ENCODE peak calls at places on chromosome 17, in eight cellular contexts. D is neural progenitor cell, B is coronary artery, Q is PC-9, O is Caco-2, F is left ventricle myocardium inferior, Z is lower leg skin, P is fibroblast of pulmonary artery. V is an unnamed sample.

GRCh38 chr17:79905832-79906231 is 66.6 kb upstream of the CBX4 start:
- DNase-seq in O (peak; percentile 83), Z (no peak), P (no peak), D (no peak), F (no peak), Q (peak; percentile 76), B (no peak), V (peak; percentile 18)

GRCh38 chr17:30091771-30092170 is 24.8 kb upstream of the NSRP1 start:
- DNase-seq in P (peak; percentile 81), Z (no peak), Q (no peak), O (no peak), B (no peak), D (no peak), F (no peak), V (peak; percentile 91)

GRCh38 chr17:19316756-19317358 is 45.7 kb downstream of the B9D1 start:
- DNase-seq in O (no peak), F (no peak), Z (no peak), Q (no peak), D (no peak), B (no peak), P (no peak), V (no peak)

GRCh38 chr17:49952209-49952911 is 16.6 kb upstream of the DLX4 start:
- DNase-seq in B (no peak), Q (peak; percentile 70), P (peak; percentile 68), O (peak; percentile 98), Z (peak; percentile 83), F (peak; percentile 69), D (peak; percentile 91), V (peak; percentile 75)

GRCh38 chr17:45785373-45786193 is 1.5 kb downstream of the CRHR1 start:
- DNase-seq in Z (no peak), B (no peak), P (no peak), F (no peak), O (no peak), D (peak; percentile 65), Q (no peak), V (no peak)

GRCh38 chr17:28989028-28989427 is 16.8 kb downstream of the SEZ6 start:
- DNase-seq in B (no peak), D (no peak), F (no peak), Z (no peak), O (no peak), Q (no peak), P (no peak), V (no peak)

GRCh38 chr17:66829386-66829864 is 5.5 kb upstream of the CACNG5 start:
- DNase-seq in P (peak; percentile 82), O (peak; percentile 77), Z (no peak), Q (no peak), B (no peak), D (peak; percentile 87), F (no peak), V (peak; percentile 49)

GRCh38 chr17:43477832-43478634 is 5.7 kb upstream of the DHX8 start:
- DNase-seq in O (no peak), B (no peak), F (no peak), Q (no peak), P (no peak), D (no peak), Z (no peak), V (peak; percentile 63)

GRCh38 chr17:41651625-41652460 is 27.5 kb upstream of the KRT17 start:
- DNase-seq in B (no peak), O (no peak), Z (no peak), D (no peak), Q (peak; percentile 41), P (no peak), F (no peak), V (no peak)

GRCh38 chr17:64120159-64120558 is 9.8 kb downstream of the ERN1 start:
- DNase-seq in O (no peak), D (no peak), P (no peak), B (no peak), F (no peak), Z (no peak), Q (no peak), V (no peak)

GRCh38 chr17:18246880-18247612 is 11.5 kb downstream of the FLII start:
- DNase-seq in Q (peak; percentile 65), O (peak; percentile 49), P (peak; percentile 31), B (no peak), D (peak; percentile 85), Z (peak; percentile 75), F (peak; percentile 58), V (no peak)

GRCh38 chr17:17952691-17953090 is 19.5 kb downstream of the TOM1L2 start:
- DNase-seq in B (no peak), P (no peak), F (no peak), Q (no peak), O (no peak), D (no peak), Z (no peak), V (no peak)

GRCh38 chr17:59707182-59707970 is at the start of the genes PTRH2 and VMP1:
- DNase-seq in P (peak; percentile 100), D (peak; percentile 100), Q (peak; percentile 100), Z (peak; percentile 98), F (peak; percentile 98), B (peak; percentile 99), O (peak; percentile 99), V (peak; percentile 100)

GRCh38 chr17:8253801-8254200 is 4.7 kb downstream of the PFAS start:
- DNase-seq in O (peak; percentile 47), Z (no peak), F (no peak), B (no peak), Q (no peak), P (peak; percentile 36), D (peak; percentile 18), V (no peak)

GRCh38 chr17:76540381-76541300 is 797 bp downstream of the PRCD start:
- DNase-seq in D (peak; percentile 96), Z (peak; percentile 93), F (peak; percentile 93), O (peak; percentile 94), Q (peak; percentile 83), P (peak; percentile 96), B (peak; percentile 95), V (peak; percentile 93)
- H3K4me3 ChIP-seq in D (peak overlapping the region; percentile 39), Z (no peak overlapping the region), F (peak overlapping the region; percentile 64), O (peak overlapping the region; percentile 30), Q (peak overlapping the region; percentile 38), P (peak overlapping the region; percentile 15), B (peak overlapping the region; percentile 71), V (peak overlapping the region; percentile 38)

GRCh38 chr17:14308965-14309879 is 8.3 kb downstream of the HS3ST3B1 start:
- DNase-seq in B (peak; percentile 80), O (no peak), F (peak; percentile 89), Z (peak; percentile 86), Q (no peak), D (peak; percentile 98), P (peak; percentile 94), V (peak; percentile 94)
- TF ChIP-seq CTCF in B (no peak), O (no peak), F (no peak), Z (no peak), Q (no peak), D (no peak), P (no peak), V (no peak)

DNA sequence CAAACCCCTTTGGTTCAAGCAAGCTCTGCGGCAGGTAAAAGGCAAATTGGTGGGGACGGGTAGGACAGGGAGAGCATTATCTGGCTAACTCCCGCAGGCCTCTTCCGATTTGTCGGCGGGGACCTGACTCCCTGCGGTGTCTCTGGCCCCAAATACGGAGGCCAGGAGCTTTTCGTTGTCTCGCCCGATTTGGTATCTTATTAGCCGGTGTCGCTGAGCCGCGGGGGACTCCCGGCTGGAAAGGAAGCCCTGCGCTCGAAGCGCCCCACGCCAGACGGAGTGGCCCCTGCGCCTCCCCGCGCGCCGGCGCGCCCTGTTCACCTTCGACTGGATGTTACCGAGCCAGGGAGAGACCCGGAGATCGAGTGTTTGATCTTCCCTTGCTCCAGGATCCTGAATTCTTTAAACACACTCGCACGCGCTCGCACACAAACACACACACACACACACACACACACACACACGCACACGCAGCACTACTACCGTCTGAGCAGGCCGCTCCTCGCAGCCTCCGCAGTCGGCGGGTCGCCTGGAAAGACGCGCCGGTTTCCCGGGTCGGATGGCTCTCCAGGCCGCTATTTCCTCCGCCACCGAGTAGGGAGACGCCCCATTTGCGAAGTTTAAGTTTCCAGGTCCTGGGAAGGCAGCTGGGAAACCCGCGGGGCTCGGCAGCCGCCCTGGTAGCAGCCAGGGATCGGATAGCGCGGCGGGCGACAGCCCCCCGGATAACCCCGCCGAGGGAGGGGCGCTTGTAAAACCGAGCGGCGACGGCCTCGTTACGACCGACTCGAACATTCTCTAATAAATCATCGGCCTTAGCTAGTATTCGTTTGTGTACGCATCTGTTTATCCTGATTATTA is 3.3 kb downstream of the PRAC1 start:
- DNase-seq in P (no peak), F (no peak), D (peak; percentile 64), O (no peak), Z (no peak), Q (no peak), B (peak; percentile 62), V (no peak)
- H3K4me3 ChIP-seq in P (no peak overlapping the region), F (peak overlapping the region; percentile 35), D (no peak overlapping the region), O (peak overlapping the region; percentile 17), Z (no peak overlapping the region), Q (no peak overlapping the region), B (peak overlapping the region; percentile 32), V (peak overlapping the region; percentile 30)

DNA sequence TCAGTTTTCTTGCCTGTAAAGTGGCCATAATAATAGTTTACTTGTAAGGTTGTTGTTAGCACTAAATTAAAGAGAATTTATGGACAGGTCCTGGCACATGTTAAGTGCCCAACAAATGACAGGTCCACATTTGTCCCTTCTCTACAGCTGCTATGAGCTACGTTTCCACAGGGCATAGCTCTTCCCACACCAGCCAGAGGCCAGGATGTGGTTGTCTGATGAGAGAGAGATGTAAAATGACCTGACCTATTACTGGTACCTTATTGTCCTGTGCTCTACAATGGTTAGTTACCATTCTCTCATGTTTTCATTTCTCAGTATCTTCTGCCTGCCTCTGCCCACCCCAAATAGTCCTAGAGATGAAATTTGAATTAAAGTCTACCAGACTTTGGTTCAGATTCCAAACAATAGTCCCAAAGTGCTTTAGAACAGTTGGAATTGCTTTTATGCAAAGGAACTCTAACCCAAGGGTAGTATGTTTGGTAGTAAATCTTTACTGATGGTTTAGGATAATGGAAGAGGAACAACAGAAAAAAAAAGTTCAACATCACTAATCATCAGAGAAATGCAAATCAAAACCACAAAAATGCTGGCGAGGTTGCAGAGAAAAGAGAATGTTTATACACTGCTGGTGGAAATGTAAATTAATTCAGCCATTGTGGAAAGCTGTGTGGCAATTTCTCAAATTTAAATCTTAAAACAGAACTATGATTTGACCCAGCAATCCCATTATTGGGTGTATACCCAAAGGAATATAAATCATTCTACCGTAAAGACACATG is 57.1 kb upstream of the ANKFN1 start:
- DNase-seq in P (no peak), D (no peak), Q (no peak), O (no peak), Z (no peak), F (no peak), B (no peak), V (peak; percentile 27)
- TF ChIP-seq CTCF in P (no peak), D (no peak), Q (no peak), O (no peak), Z (no peak), F (no peak), B (no peak), V (no peak)

GRCh38 chr17:81063488-81064093 is 28.6 kb downstream of the BAIAP2 start:
- DNase-seq in B (no peak), D (no peak), Z (no peak), O (no peak), F (no peak), P (no peak), Q (no peak), V (no peak)

GRCh38 chr17:81066072-81066471 is 31.1 kb downstream of the BAIAP2 start:
- DNase-seq in D (no peak), O (no peak), P (no peak), F (no peak), Q (peak; percentile 45), Z (no peak), B (no peak), V (no peak)

GRCh38 chr17:81065500-81065899 is 30.5 kb downstream of the BAIAP2 start:
- DNase-seq in B (no peak), Z (no peak), P (no peak), O (no peak), D (no peak), F (no peak), Q (no peak), V (no peak)

GRCh38 chr17:81066771-81067315 is 31.9 kb downstream of the BAIAP2 start:
- DNase-seq in D (no peak), Z (no peak), O (no peak), P (no peak), Q (no peak), F (no peak), B (no peak), V (no peak)

GRCh38 chr17:81064746-81065475 is 30.0 kb downstream of the BAIAP2 start:
- DNase-seq in Z (no peak), P (peak; percentile 62), F (no peak), Q (no peak), B (no peak), D (peak; percentile 72), O (no peak), V (peak; percentile 81)
- H3K4me3 ChIP-seq in Z (no peak overlapping the region), P (no peak overlapping the region), F (no peak overlapping the region), Q (no peak overlapping the region), B (no peak overlapping the region), D (no peak overlapping the region), O (no peak overlapping the region), V (no peak overlapping the region)

V was measured in foreskin fibroblast.